ENCODE peak calls at places on chromosomes 3 and 15, in five cellular contexts. N, U, T, E and C are unnamed samples.

GRCh38 chr3:37248179-37248578 is 73.8 kb upstream of the LRRFIP2 start:
- DNase-seq in N (no peak), E (no peak), T (no peak), U (no peak), C (no peak)

GRCh38 chr15:101501703-101502373 is 12.3 kb upstream of the PCSK6 start:
- DNase-seq in N (peak; percentile 43), U (peak; percentile 24), T (peak; percentile 41), E (peak; percentile 22), C (peak; percentile 34)

GRCh38 chr3:59774613-59775012 is 724.8 kb upstream of the CFAP20DC start:
- DNase-seq in U (peak; percentile 88), N (no peak), E (peak; percentile 93), T (no peak), C (peak; percentile 86)

GRCh38 chr3:172171396-172172075 is 132.2 kb downstream of the FNDC3B start:
- DNase-seq in U (no peak), N (no peak), E (peak; percentile 60), T (no peak), C (peak; percentile 47)

GRCh38 chr15:63528138-63528659 is 23.8 kb downstream of the USP3 start:
- DNase-seq in U (peak; percentile 21), T (no peak), E (peak; percentile 16), N (no peak), C (no peak)

GRCh38 chr3:142029791-142030190 is 119.6 kb downstream of the TFDP2 start:
- DNase-seq in U (no peak), E (no peak), T (no peak), N (no peak), C (no peak)

GRCh38 chr3:155697542-155697941 is 47.3 kb downstream of the PLCH1 start:
- DNase-seq in E (no peak), U (no peak), T (no peak), N (no peak), C (no peak)

GRCh38 chr3:109413049-109413448 is 75.7 kb upstream of the DPPA4 start:
- DNase-seq in T (no peak), E (no peak), N (no peak), U (peak; percentile 70), C (no peak)

GRCh38 chr15:72227192-72227586 is 3.8 kb downstream of the PKM start:
- DNase-seq in E (peak; percentile 79), T (no peak), N (no peak), U (peak; percentile 90), C (peak; percentile 77)

GRCh38 chr3:53142986-53143385 is 12.8 kb upstream of the RFT1 start:
- DNase-seq in U (no peak), T (no peak), N (no peak), E (no peak), C (no peak)

GRCh38 chr3:30667250-30667585 is 60.8 kb downstream of the TGFBR2 start:
- DNase-seq in N (no peak), T (no peak), E (no peak), U (peak; percentile 22), C (no peak)

GRCh38 chr15:95464091-95464888 is 866.2 kb upstream of the NR2F2 start:
- DNase-seq in T (no peak), N (no peak), E (no peak), U (no peak), C (no peak)

GRCh38 chr15:68271854-68272471 is 5.6 kb upstream of the FEM1B start:
- DNase-seq in T (no peak), N (no peak), E (peak; percentile 82), U (peak; percentile 93), C (peak; percentile 75)

GRCh38 chr3:170044795-170045244 is 7.0 kb downstream of the GPR160 start:
- DNase-seq in U (no peak), N (no peak), E (no peak), T (no peak), C (no peak)

GRCh38 chr3:24740367-24740766 is 245.7 kb upstream of the THRB start:
- DNase-seq in E (no peak), U (no peak), N (no peak), T (no peak), C (peak; percentile 26)